ENCODE peak calls at places on chromosomes 2 and 18, in nine cellular contexts. One of them, this sample, is unnamed.

GRCh38 chr2:152200101-152200500 is 24.5 kb upstream of the STAM2 start:
- DNase-seq in nephron progenitor cell: no peak
- DNase-seq in cardiac fibroblast: no peak
- DNase-seq in lower lobe of right lung: no peak
- DNase-seq in fibroblast of villous mesenchyme: no peak
- DNase-seq in kidney epithelial cell: no peak
- DNase-seq in fibroblast of the aortic adventitia: no peak
- DNase-seq in activated B cell treated with CpG ODN at 0.5 μM for 24 hours: no peak
- DNase-seq in type B pancreatic cell: no peak
- DNase-seq in this sample: no peak

GRCh38 chr2:22729466-22729865 is 655.5 kb upstream of the KLHL29 start:
- DNase-seq in nephron progenitor cell: no peak
- DNase-seq in cardiac fibroblast: no peak
- DNase-seq in lower lobe of right lung: no peak
- DNase-seq in fibroblast of villous mesenchyme: no peak
- DNase-seq in kidney epithelial cell: no peak
- DNase-seq in fibroblast of the aortic adventitia: no peak
- DNase-seq in activated B cell treated with CpG ODN at 0.5 μM for 24 hours: no peak
- DNase-seq in type B pancreatic cell: no peak
- DNase-seq in this sample: no peak

GRCh38 chr18:41599529-41599928 is 355.5 kb upstream of the PIK3C3 start:
- DNase-seq in nephron progenitor cell: no peak
- DNase-seq in cardiac fibroblast: no peak
- DNase-seq in lower lobe of right lung: no peak
- DNase-seq in fibroblast of villous mesenchyme: peak; percentile 22
- DNase-seq in kidney epithelial cell: no peak
- DNase-seq in fibroblast of the aortic adventitia: no peak
- DNase-seq in activated B cell treated with CpG ODN at 0.5 μM for 24 hours: no peak
- DNase-seq in type B pancreatic cell: no peak
- DNase-seq in this sample: no peak

GRCh38 chr2:74975016-74975415 is 16.6 kb downstream of the POLE4 start:
- DNase-seq in nephron progenitor cell: no peak
- DNase-seq in cardiac fibroblast: no peak
- DNase-seq in lower lobe of right lung: no peak
- DNase-seq in fibroblast of villous mesenchyme: peak; percentile 38
- DNase-seq in kidney epithelial cell: no peak
- DNase-seq in fibroblast of the aortic adventitia: no peak
- DNase-seq in activated B cell treated with CpG ODN at 0.5 μM for 24 hours: no peak
- DNase-seq in type B pancreatic cell: no peak
- DNase-seq in this sample: no peak

GRCh38 chr18:26768388-26768787 is 97.1 kb downstream of the AQP4 start:
- DNase-seq in nephron progenitor cell: no peak
- DNase-seq in cardiac fibroblast: no peak
- DNase-seq in lower lobe of right lung: no peak
- DNase-seq in fibroblast of villous mesenchyme: no peak
- DNase-seq in kidney epithelial cell: no peak
- DNase-seq in fibroblast of the aortic adventitia: no peak
- DNase-seq in activated B cell treated with CpG ODN at 0.5 μM for 24 hours: no peak
- DNase-seq in type B pancreatic cell: no peak
- DNase-seq in this sample: no peak

GRCh38 chr2:117789505-117789904 is 25.0 kb upstream of the DDX18 start:
- DNase-seq in nephron progenitor cell: no peak
- DNase-seq in cardiac fibroblast: no peak
- DNase-seq in lower lobe of right lung: no peak
- DNase-seq in fibroblast of villous mesenchyme: no peak
- DNase-seq in kidney epithelial cell: no peak
- DNase-seq in fibroblast of the aortic adventitia: no peak
- DNase-seq in activated B cell treated with CpG ODN at 0.5 μM for 24 hours: no peak
- DNase-seq in type B pancreatic cell: no peak
- DNase-seq in this sample: no peak

GRCh38 chr2:196239622-196240587 is 68.5 kb upstream of the STK17B start:
- DNase-seq in nephron progenitor cell: no peak
- DNase-seq in cardiac fibroblast: peak; percentile 83
- DNase-seq in lower lobe of right lung: peak; percentile 88
- DNase-seq in fibroblast of villous mesenchyme: peak; percentile 91
- DNase-seq in kidney epithelial cell: no peak
- DNase-seq in fibroblast of the aortic adventitia: peak; percentile 77
- DNase-seq in activated B cell treated with CpG ODN at 0.5 μM for 24 hours: peak; percentile 67
- DNase-seq in type B pancreatic cell: no peak
- DNase-seq in this sample: peak; percentile 92

GRCh38 chr2:111178730-111179405 is 58.2 kb downstream of the BCL2L11 start:
- DNase-seq in nephron progenitor cell: no peak
- DNase-seq in cardiac fibroblast: no peak
- DNase-seq in lower lobe of right lung: no peak
- DNase-seq in fibroblast of villous mesenchyme: peak; percentile 34
- DNase-seq in kidney epithelial cell: peak; percentile 31
- DNase-seq in fibroblast of the aortic adventitia: no peak
- DNase-seq in activated B cell treated with CpG ODN at 0.5 μM for 24 hours: no peak
- DNase-seq in type B pancreatic cell: no peak
- DNase-seq in this sample: no peak

GRCh38 chr2:223562078-223562477 is 40.1 kb downstream of the SCG2 start:
- DNase-seq in nephron progenitor cell: no peak
- DNase-seq in cardiac fibroblast: no peak
- DNase-seq in lower lobe of right lung: no peak
- DNase-seq in fibroblast of villous mesenchyme: no peak
- DNase-seq in kidney epithelial cell: no peak
- DNase-seq in fibroblast of the aortic adventitia: no peak
- DNase-seq in activated B cell treated with CpG ODN at 0.5 μM for 24 hours: no peak
- DNase-seq in type B pancreatic cell: no peak
- DNase-seq in this sample: no peak

GRCh38 chr18:9855686-9856085 is 30.1 kb upstream of the TXNDC2 start:
- DNase-seq in nephron progenitor cell: no peak
- DNase-seq in cardiac fibroblast: no peak
- DNase-seq in lower lobe of right lung: no peak
- DNase-seq in fibroblast of villous mesenchyme: no peak
- DNase-seq in kidney epithelial cell: no peak
- DNase-seq in fibroblast of the aortic adventitia: no peak
- DNase-seq in activated B cell treated with CpG ODN at 0.5 μM for 24 hours: no peak
- DNase-seq in type B pancreatic cell: no peak
- DNase-seq in this sample: no peak

GRCh38 chr18:57440331-57441101 is 5.3 kb downstream of the ONECUT2 start:
- DNase-seq in nephron progenitor cell: peak; percentile 43
- DNase-seq in cardiac fibroblast: no peak
- DNase-seq in lower lobe of right lung: no peak
- DNase-seq in fibroblast of villous mesenchyme: no peak
- DNase-seq in kidney epithelial cell: no peak
- DNase-seq in fibroblast of the aortic adventitia: no peak
- DNase-seq in activated B cell treated with CpG ODN at 0.5 μM for 24 hours: no peak
- DNase-seq in type B pancreatic cell: no peak
- DNase-seq in this sample: no peak

GRCh38 chr2:197229509-197230458 is 80.8 kb downstream of the ANKRD44 start:
- DNase-seq in nephron progenitor cell: no peak
- DNase-seq in cardiac fibroblast: peak; percentile 31
- DNase-seq in lower lobe of right lung: no peak
- DNase-seq in fibroblast of villous mesenchyme: peak; percentile 59
- DNase-seq in kidney epithelial cell: no peak
- DNase-seq in fibroblast of the aortic adventitia: peak; percentile 44
- DNase-seq in activated B cell treated with CpG ODN at 0.5 μM for 24 hours: no peak
- DNase-seq in type B pancreatic cell: no peak
- DNase-seq in this sample: no peak

GRCh38 chr2:120769076-120769786 is 33.6 kb downstream of the GLI2 start:
- DNase-seq in nephron progenitor cell: peak; percentile 1
- DNase-seq in cardiac fibroblast: no peak
- DNase-seq in lower lobe of right lung: peak; percentile 25
- DNase-seq in fibroblast of villous mesenchyme: no peak
- DNase-seq in kidney epithelial cell: no peak
- DNase-seq in fibroblast of the aortic adventitia: no peak
- DNase-seq in activated B cell treated with CpG ODN at 0.5 μM for 24 hours: no peak
- DNase-seq in type B pancreatic cell: no peak
- DNase-seq in this sample: no peak

GRCh38 chr2:175126661-175127060 is 41.3 kb downstream of the ATF2 start:
- DNase-seq in nephron progenitor cell: no peak
- DNase-seq in cardiac fibroblast: no peak
- DNase-seq in lower lobe of right lung: no peak
- DNase-seq in fibroblast of villous mesenchyme: no peak
- DNase-seq in kidney epithelial cell: no peak
- DNase-seq in fibroblast of the aortic adventitia: peak; percentile 26
- DNase-seq in activated B cell treated with CpG ODN at 0.5 μM for 24 hours: no peak
- DNase-seq in type B pancreatic cell: no peak
- DNase-seq in this sample: no peak

GRCh38 chr2:17441055-17441771 is 77.0 kb downstream of the RAD51AP2 start:
- DNase-seq in nephron progenitor cell: no peak
- DNase-seq in cardiac fibroblast: no peak
- DNase-seq in lower lobe of right lung: no peak
- DNase-seq in fibroblast of villous mesenchyme: no peak
- DNase-seq in kidney epithelial cell: no peak
- DNase-seq in fibroblast of the aortic adventitia: no peak
- DNase-seq in activated B cell treated with CpG ODN at 0.5 μM for 24 hours: no peak
- DNase-seq in type B pancreatic cell: no peak
- DNase-seq in this sample: no peak

GRCh38 chr2:1521878-1522495 is 108.7 kb downstream of the TPO start:
- DNase-seq in nephron progenitor cell: no peak
- DNase-seq in cardiac fibroblast: no peak
- DNase-seq in lower lobe of right lung: no peak
- DNase-seq in fibroblast of villous mesenchyme: no peak
- DNase-seq in kidney epithelial cell: no peak
- DNase-seq in fibroblast of the aortic adventitia: no peak
- DNase-seq in activated B cell treated with CpG ODN at 0.5 μM for 24 hours: no peak
- DNase-seq in type B pancreatic cell: no peak
- DNase-seq in this sample: no peak

GRCh38 chr2:160469615-160470204 is 23.9 kb downstream of the RBMS1 start:
- DNase-seq in nephron progenitor cell: no peak
- DNase-seq in cardiac fibroblast: peak; percentile 41
- DNase-seq in lower lobe of right lung: no peak
- DNase-seq in fibroblast of villous mesenchyme: peak; percentile 48
- DNase-seq in kidney epithelial cell: no peak
- DNase-seq in fibroblast of the aortic adventitia: peak; percentile 82
- DNase-seq in activated B cell treated with CpG ODN at 0.5 μM for 24 hours: no peak
- DNase-seq in type B pancreatic cell: no peak
- DNase-seq in this sample: no peak

GRCh38 chr18:49225160-49225559 is 235.3 kb downstream of the DYM start:
- DNase-seq in nephron progenitor cell: no peak
- DNase-seq in cardiac fibroblast: peak; percentile 79
- DNase-seq in lower lobe of right lung: no peak
- DNase-seq in fibroblast of villous mesenchyme: no peak
- DNase-seq in kidney epithelial cell: no peak
- DNase-seq in fibroblast of the aortic adventitia: peak; percentile 94
- DNase-seq in activated B cell treated with CpG ODN at 0.5 μM for 24 hours: no peak
- DNase-seq in type B pancreatic cell: no peak
- DNase-seq in this sample: no peak

GRCh38 chr18:32111706-32112105 is 20.0 kb downstream of the RNF138 start:
- DNase-seq in nephron progenitor cell: no peak
- DNase-seq in cardiac fibroblast: no peak
- DNase-seq in lower lobe of right lung: no peak
- DNase-seq in fibroblast of villous mesenchyme: no peak
- DNase-seq in kidney epithelial cell: no peak
- DNase-seq in fibroblast of the aortic adventitia: no peak
- DNase-seq in activated B cell treated with CpG ODN at 0.5 μM for 24 hours: no peak
- DNase-seq in type B pancreatic cell: no peak
- DNase-seq in this sample: no peak

GRCh38 chr2:16005819-16006536 is 65.6 kb downstream of the MYCN start:
- DNase-seq in nephron progenitor cell: no peak
- DNase-seq in cardiac fibroblast: no peak
- DNase-seq in lower lobe of right lung: peak; percentile 66
- DNase-seq in fibroblast of villous mesenchyme: no peak
- DNase-seq in kidney epithelial cell: peak; percentile 42
- DNase-seq in fibroblast of the aortic adventitia: no peak
- DNase-seq in activated B cell treated with CpG ODN at 0.5 μM for 24 hours: no peak
- DNase-seq in type B pancreatic cell: no peak
- DNase-seq in this sample: no peak

DNA sequence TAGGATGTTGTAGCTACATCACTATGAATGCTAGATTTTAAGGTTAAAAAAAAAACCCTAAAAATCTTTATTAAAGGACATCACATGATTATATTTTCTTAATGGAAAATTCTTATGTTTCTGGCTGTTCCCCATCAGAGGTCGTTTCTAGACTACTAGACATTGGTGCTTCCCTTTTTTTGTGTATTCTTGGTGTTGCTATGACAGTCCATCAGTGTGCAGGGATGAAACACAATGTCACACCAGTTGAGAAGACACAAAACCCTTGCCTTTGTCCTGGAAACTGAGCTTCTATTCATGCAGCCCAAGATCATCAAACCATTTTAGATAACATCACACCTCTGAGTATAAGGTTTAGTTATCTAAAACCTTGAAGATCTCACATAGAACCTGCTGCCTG is 19.9 kb upstream of the TMEM131 start:
- DNase-seq in nephron progenitor cell: no peak
- DNase-seq in cardiac fibroblast: no peak
- DNase-seq in lower lobe of right lung: no peak
- DNase-seq in fibroblast of villous mesenchyme: no peak
- DNase-seq in kidney epithelial cell: no peak
- DNase-seq in fibroblast of the aortic adventitia: no peak
- DNase-seq in activated B cell treated with CpG ODN at 0.5 μM for 24 hours: no peak
- DNase-seq in type B pancreatic cell: no peak
- DNase-seq in this sample: no peak
- TF ChIP-seq CTCF in nephron progenitor cell: no peak
- TF ChIP-seq CTCF in cardiac fibroblast: no peak
- TF ChIP-seq CTCF in lower lobe of right lung: no peak
- TF ChIP-seq CTCF in fibroblast of villous mesenchyme: no peak
- TF ChIP-seq CTCF in kidney epithelial cell: no peak
- TF ChIP-seq CTCF in fibroblast of the aortic adventitia: no peak
- TF ChIP-seq CTCF in activated B cell treated with CpG ODN at 0.5 μM for 24 hours: no peak
- TF ChIP-seq CTCF in type B pancreatic cell: no peak
- TF ChIP-seq CTCF in this sample: no peak

GRCh38 chr2:65620524-65620923 is 188.1 kb upstream of the SPRED2 start:
- DNase-seq in nephron progenitor cell: no peak
- DNase-seq in cardiac fibroblast: no peak
- DNase-seq in lower lobe of right lung: no peak
- DNase-seq in fibroblast of villous mesenchyme: no peak
- DNase-seq in kidney epithelial cell: no peak
- DNase-seq in fibroblast of the aortic adventitia: no peak
- DNase-seq in activated B cell treated with CpG ODN at 0.5 μM for 24 hours: no peak
- DNase-seq in type B pancreatic cell: no peak
- DNase-seq in this sample: no peak
- TF ChIP-seq CTCF in nephron progenitor cell: no peak
- TF ChIP-seq CTCF in cardiac fibroblast: no peak
- TF ChIP-seq CTCF in lower lobe of right lung: no peak
- TF ChIP-seq CTCF in fibroblast of villous mesenchyme: peak; percentile 33
- TF ChIP-seq CTCF in kidney epithelial cell: no peak
- TF ChIP-seq CTCF in fibroblast of the aortic adventitia: no peak
- TF ChIP-seq CTCF in activated B cell treated with CpG ODN at 0.5 μM for 24 hours: no peak
- TF ChIP-seq CTCF in type B pancreatic cell: peak; percentile 62
- TF ChIP-seq CTCF in this sample: no peak

DNA sequence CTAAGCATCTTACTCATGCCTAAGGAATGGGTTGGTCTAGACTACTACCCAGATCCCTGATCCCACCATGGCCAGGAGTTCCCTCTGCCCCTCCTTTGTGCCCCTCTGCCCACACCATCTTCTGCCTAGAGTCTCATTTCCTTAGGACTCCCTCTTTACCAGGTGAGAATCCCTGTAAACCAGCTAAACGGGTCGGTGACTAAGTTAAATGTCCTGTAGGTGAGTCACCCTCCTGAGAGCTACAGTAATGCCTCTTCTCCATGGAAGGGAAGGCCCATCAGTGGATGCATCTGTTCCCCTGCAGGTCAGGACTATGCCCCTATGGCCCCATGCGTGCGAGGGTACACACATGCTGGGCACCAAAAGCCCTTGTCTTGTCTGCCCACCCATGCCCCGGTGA is 25.4 kb downstream of the PTGR3 start:
- DNase-seq in nephron progenitor cell: no peak
- DNase-seq in cardiac fibroblast: no peak
- DNase-seq in lower lobe of right lung: no peak
- DNase-seq in fibroblast of villous mesenchyme: no peak
- DNase-seq in kidney epithelial cell: peak; percentile 37
- DNase-seq in fibroblast of the aortic adventitia: no peak
- DNase-seq in activated B cell treated with CpG ODN at 0.5 μM for 24 hours: no peak
- DNase-seq in type B pancreatic cell: no peak
- DNase-seq in this sample: no peak
- TF ChIP-seq CTCF in nephron progenitor cell: no peak
- TF ChIP-seq CTCF in cardiac fibroblast: no peak
- TF ChIP-seq CTCF in lower lobe of right lung: no peak
- TF ChIP-seq CTCF in fibroblast of villous mesenchyme: no peak
- TF ChIP-seq CTCF in kidney epithelial cell: no peak
- TF ChIP-seq CTCF in fibroblast of the aortic adventitia: no peak
- TF ChIP-seq CTCF in activated B cell treated with CpG ODN at 0.5 μM for 24 hours: no peak
- TF ChIP-seq CTCF in type B pancreatic cell: no peak
- TF ChIP-seq CTCF in this sample: no peak

GRCh38 chr2:198930170-198930569 is 527.6 kb downstream of the SATB2 start:
- DNase-seq in nephron progenitor cell: no peak
- DNase-seq in cardiac fibroblast: no peak
- DNase-seq in lower lobe of right lung: no peak
- DNase-seq in fibroblast of villous mesenchyme: no peak
- DNase-seq in kidney epithelial cell: no peak
- DNase-seq in fibroblast of the aortic adventitia: peak; percentile 4
- DNase-seq in activated B cell treated with CpG ODN at 0.5 μM for 24 hours: no peak
- DNase-seq in type B pancreatic cell: no peak
- DNase-seq in this sample: no peak
- TF ChIP-seq CTCF in nephron progenitor cell: no peak
- TF ChIP-seq CTCF in cardiac fibroblast: no peak
- TF ChIP-seq CTCF in lower lobe of right lung: no peak
- TF ChIP-seq CTCF in fibroblast of villous mesenchyme: no peak
- TF ChIP-seq CTCF in kidney epithelial cell: peak; percentile 37
- TF ChIP-seq CTCF in fibroblast of the aortic adventitia: peak; percentile 15
- TF ChIP-seq CTCF in activated B cell treated with CpG ODN at 0.5 μM for 24 hours: no peak
- TF ChIP-seq CTCF in type B pancreatic cell: peak; percentile 34
- TF ChIP-seq CTCF in this sample: peak; percentile 20